ENCODE peak calls at places on chromosomes 1 and 21, in ten cellular contexts. M is body of pancreas; C is K562; W is prostate gland; E is small intestine; B is CD8-positive, alpha-beta memory T cell; T is spleen; A is ovary; O is colonic mucosa; P is left lung. R is an unnamed sample.

GRCh38 chr1:53826367-53826766 is 11.7 kb downstream of the NDC1 start:
- DNase-seq in M (no peak), C (peak; percentile 42), W (no peak), E (no peak), B (no peak), T (no peak), A (no peak), O (no peak), P (no peak), R (no peak)

GRCh38 chr1:46537651-46538050 is 13.8 kb downstream of the KNCN start:
- DNase-seq in M (no peak), C (no peak), W (no peak), E (no peak), B (no peak), T (no peak), A (no peak), O (no peak), P (no peak), R (no peak)

GRCh38 chr1:38919075-38919474 is 22.6 kb downstream of the RHBDL2 start:
- DNase-seq in M (no peak), C (no peak), W (no peak), E (peak; percentile 13), B (no peak), T (no peak), A (no peak), O (no peak), P (no peak), R (no peak)

GRCh38 chr1:208219659-208220282 is 24.4 kb downstream of the PLXNA2 start:
- DNase-seq in M (peak; percentile 35), C (peak; percentile 95), W (no peak), E (no peak), B (no peak), T (no peak), A (peak; percentile 64), O (no peak), P (peak; percentile 83), R (no peak)

GRCh38 chr1:2385606-2386280 is 5.6 kb downstream of the MORN1 start:
- DNase-seq in M (no peak), C (no peak), W (no peak), E (no peak), B (no peak), T (peak; percentile 53), A (peak; percentile 23), O (no peak), P (peak; percentile 63), R (no peak)

GRCh38 chr1:21090460-21090859 is 86.2 kb downstream of the EIF4G3 start:
- DNase-seq in M (no peak), C (no peak), W (no peak), E (no peak), B (no peak), T (no peak), A (no peak), O (no peak), P (no peak), R (no peak)

GRCh38 chr1:216535059-216535458 is 111.8 kb upstream of the USH2A start:
- DNase-seq in M (no peak), C (no peak), W (no peak), E (no peak), B (no peak), T (no peak), A (no peak), O (no peak), P (no peak), R (no peak)

GRCh38 chr1:201019321-201019977 is 4.1 kb downstream of the KIF21B start:
- DNase-seq in M (peak; percentile 71), C (peak; percentile 72), W (no peak), E (peak; percentile 90), B (peak; percentile 82), T (peak; percentile 97), A (no peak), O (peak; percentile 93), P (peak; percentile 91), R (no peak)

GRCh38 chr1:76005755-76006154 is 68.8 kb upstream of the ST6GALNAC3 start:
- DNase-seq in M (no peak), C (no peak), W (no peak), E (no peak), B (no peak), T (no peak), A (no peak), O (no peak), P (no peak), R (no peak)

GRCh38 chr21:37753122-37753599 is 163.1 kb downstream of the KCNJ6 start:
- DNase-seq in M (no peak), C (no peak), W (no peak), E (no peak), B (no peak), T (no peak), A (no peak), O (no peak), P (no peak), R (no peak)

GRCh38 chr1:48216276-48216675 is 6.2 kb upstream of the SLC5A9 start:
- DNase-seq in M (no peak), C (no peak), W (no peak), E (no peak), B (no peak), T (no peak), A (no peak), O (no peak), P (no peak), R (no peak)

GRCh38 chr1:227778401-227778947 is 37.0 kb upstream of the PRSS38 start:
- DNase-seq in M (no peak), C (no peak), W (no peak), E (no peak), B (no peak), T (no peak), A (peak; percentile 10), O (no peak), P (peak; percentile 50), R (no peak)

GRCh38 chr1:182806015-182806678 is 16.6 kb downstream of the NPL start:
- DNase-seq in M (no peak), C (peak; percentile 47), W (no peak), E (no peak), B (no peak), T (no peak), A (no peak), O (no peak), P (no peak), R (no peak)

GRCh38 chr1:53470155-53470554 is 11.0 kb downstream of the DMRTB1 start:
- DNase-seq in M (peak; percentile 57), C (peak; percentile 94), W (no peak), E (peak; percentile 50), B (no peak), T (peak; percentile 75), A (peak; percentile 34), O (peak; percentile 72), P (peak; percentile 83), R (no peak)

GRCh38 chr1:26775666-26776065 is 12.1 kb upstream of the PIGV start:
- DNase-seq in M (no peak), C (no peak), W (no peak), E (no peak), B (no peak), T (no peak), A (no peak), O (no peak), P (no peak), R (no peak)

GRCh38 chr1:94063379-94063778 is 57.6 kb downstream of the ABCA4 start:
- DNase-seq in M (peak; percentile 63), C (no peak), W (no peak), E (peak; percentile 23), B (no peak), T (no peak), A (peak; percentile 81), O (peak; percentile 65), P (no peak), R (no peak)

GRCh38 chr1:93710949-93711591 is 29.4 kb upstream of the BCAR3 start:
- DNase-seq in M (no peak), C (no peak), W (no peak), E (no peak), B (no peak), T (no peak), A (no peak), O (no peak), P (no peak), R (no peak)

GRCh38 chr1:15678578-15678977 is 5.5 kb upstream of the PLEKHM2 start:
- DNase-seq in M (no peak), C (no peak), W (no peak), E (no peak), B (no peak), T (no peak), A (no peak), O (no peak), P (no peak), R (no peak)

DNA sequence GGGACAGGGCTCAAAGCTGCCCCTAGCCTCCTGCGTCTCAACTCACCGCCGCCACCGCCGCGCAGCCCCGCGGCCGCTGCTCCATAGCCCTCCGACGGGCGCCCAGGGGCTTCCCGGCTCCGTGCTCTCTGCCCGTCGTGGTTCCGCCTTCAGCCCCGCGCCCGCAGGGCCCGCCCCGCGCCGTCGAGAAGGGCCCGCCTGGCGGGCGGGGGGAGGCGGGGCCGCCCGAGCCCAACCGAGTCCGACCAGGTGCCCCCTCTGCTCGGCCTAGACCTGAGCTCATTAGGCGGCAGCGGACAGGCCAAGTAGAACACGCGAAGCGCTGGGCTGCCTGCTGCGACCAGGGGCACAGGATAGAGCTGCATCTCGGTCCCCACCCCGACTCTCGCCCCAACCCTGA is at the start of gene TNFRSF25:
- DNase-seq in M (no peak), C (peak; percentile 69), W (no peak), E (no peak), B (peak; percentile 34), T (no peak), A (no peak), O (no peak), P (no peak), R (no peak)
- H3K4me3 ChIP-seq in M (no peak within 1 kb of the TSS), C (no peak within 1 kb of the TSS), W (no peak within 1 kb of the TSS), E (peak within 1 kb of the TSS; percentile 49), B (peak within 1 kb of the TSS; percentile 81), T (peak within 1 kb of the TSS; percentile 11), A (no peak within 1 kb of the TSS), O (peak within 1 kb of the TSS; percentile 33), P (peak within 1 kb of the TSS; percentile 26), R (peak within 1 kb of the TSS; percentile 25)

GRCh38 chr1:78047131-78047530 is 1.4 kb downstream of the GIPC2 start:
- DNase-seq in M (peak; percentile 58), C (no peak), W (no peak), E (peak; percentile 74), B (no peak), T (no peak), A (no peak), O (peak; percentile 26), P (no peak), R (no peak)
- H3K4me3 ChIP-seq in M (no peak overlapping the region), C (no peak overlapping the region), W (no peak overlapping the region), E (peak overlapping the region; percentile 72), B (no peak overlapping the region), T (peak overlapping the region; percentile 57), A (no peak overlapping the region), O (peak overlapping the region; percentile 77), P (peak overlapping the region; percentile 55), R (no peak overlapping the region)

DNA sequence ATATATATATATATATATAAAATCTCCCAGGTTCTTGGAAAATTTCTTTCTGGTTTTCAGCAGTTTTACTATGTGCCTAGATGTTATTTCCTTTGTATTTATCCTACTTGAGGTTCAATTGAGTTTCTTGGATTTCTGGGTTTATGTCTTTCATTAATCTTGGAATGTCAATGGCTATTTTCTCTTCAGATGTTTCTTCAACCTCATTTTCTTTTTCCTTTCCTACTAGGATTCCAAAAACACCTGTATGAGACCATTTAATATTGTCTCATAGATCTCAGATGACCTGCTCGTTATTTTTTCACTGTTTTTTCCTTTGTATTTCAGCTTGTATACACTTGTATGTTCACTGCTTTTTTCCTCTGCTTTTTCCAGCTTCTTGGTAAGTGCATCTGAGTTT is 95.4 kb upstream of the DESI2 start:
- DNase-seq in M (no peak), C (no peak), W (no peak), E (no peak), B (no peak), T (no peak), A (no peak), O (no peak), P (no peak), R (no peak)
- H3K4me3 ChIP-seq in M (no peak overlapping the region), C (no peak overlapping the region), W (no peak overlapping the region), E (no peak overlapping the region), B (no peak overlapping the region), T (no peak overlapping the region), A (no peak overlapping the region), O (no peak overlapping the region), P (no peak overlapping the region), R (no peak overlapping the region)

GRCh38 chr1:173870252-173871075 is 2.3 kb downstream of the ZBTB37 start:
- DNase-seq in M (peak; percentile 45), C (peak; percentile 28), W (no peak), E (peak; percentile 75), B (peak; percentile 25), T (peak; percentile 83), A (peak; percentile 35), O (peak; percentile 40), P (no peak), R (no peak)
- H3K4me3 ChIP-seq in M (no peak overlapping the region), C (peak overlapping the region; percentile 86), W (no peak overlapping the region), E (no peak overlapping the region), B (peak overlapping the region; percentile 21), T (peak overlapping the region; percentile 8), A (no peak overlapping the region), O (no peak overlapping the region), P (no peak overlapping the region), R (no peak overlapping the region)